ENCODE peak calls at places on chromosome 16, in four cellular contexts. One of them, this sample, is unnamed.

GRCh38 chr16:6481894-6482293 is 850.8 kb upstream of the RBFOX1 start:
- DNase-seq in stimulated activated CD8-positive, alpha-beta memory T cell treated with anti-CD3 and anti-CD28 coated beads, Interleukin-7, amount 100 ng/mL, for 24 hours: no peak
- DNase-seq in GOT3: no peak
- DNase-seq in lower lobe of right lung: no peak
- DNase-seq in this sample: no peak

GRCh38 chr16:57058291-57058861 is 34.0 kb upstream of the CPNE2 start:
- DNase-seq in stimulated activated CD8-positive, alpha-beta memory T cell treated with anti-CD3 and anti-CD28 coated beads, Interleukin-7, amount 100 ng/mL, for 24 hours: no peak
- DNase-seq in GOT3: no peak
- DNase-seq in lower lobe of right lung: no peak
- DNase-seq in this sample: no peak

GRCh38 chr16:72637306-72637705 is 410.6 kb downstream of the ZFHX3 start:
- DNase-seq in GOT3: no peak
- DNase-seq in stimulated activated CD8-positive, alpha-beta memory T cell treated with anti-CD3 and anti-CD28 coated beads, Interleukin-7, amount 100 ng/mL, for 24 hours: no peak
- DNase-seq in lower lobe of right lung: no peak
- DNase-seq in this sample: no peak

GRCh38 chr16:50708373-50709060 is 15.1 kb downstream of the NOD2 start:
- DNase-seq in stimulated activated CD8-positive, alpha-beta memory T cell treated with anti-CD3 and anti-CD28 coated beads, Interleukin-7, amount 100 ng/mL, for 24 hours: no peak
- DNase-seq in lower lobe of right lung: peak; percentile 60
- DNase-seq in GOT3: no peak
- DNase-seq in this sample: no peak

GRCh38 chr16:30395155-30395991 is at the start of gene ZNF48:
- DNase-seq in GOT3: peak; percentile 23
- DNase-seq in lower lobe of right lung: peak; percentile 92
- DNase-seq in stimulated activated CD8-positive, alpha-beta memory T cell treated with anti-CD3 and anti-CD28 coated beads, Interleukin-7, amount 100 ng/mL, for 24 hours: no peak
- DNase-seq in this sample: peak; percentile 97

GRCh38 chr16:25045696-25046381 is 30.7 kb upstream of the ARHGAP17 start:
- DNase-seq in lower lobe of right lung: no peak
- DNase-seq in GOT3: no peak
- DNase-seq in stimulated activated CD8-positive, alpha-beta memory T cell treated with anti-CD3 and anti-CD28 coated beads, Interleukin-7, amount 100 ng/mL, for 24 hours: no peak
- DNase-seq in this sample: no peak

GRCh38 chr16:21283521-21284289 is 5.6 kb upstream of the CRYM start:
- DNase-seq in stimulated activated CD8-positive, alpha-beta memory T cell treated with anti-CD3 and anti-CD28 coated beads, Interleukin-7, amount 100 ng/mL, for 24 hours: no peak
- DNase-seq in GOT3: no peak
- DNase-seq in lower lobe of right lung: peak; percentile 60
- DNase-seq in this sample: no peak

GRCh38 chr16:711548-712320 is 3.2 kb upstream of the METRN start:
- DNase-seq in lower lobe of right lung: peak; percentile 87
- DNase-seq in stimulated activated CD8-positive, alpha-beta memory T cell treated with anti-CD3 and anti-CD28 coated beads, Interleukin-7, amount 100 ng/mL, for 24 hours: peak; percentile 63
- DNase-seq in GOT3: peak; percentile 34
- DNase-seq in this sample: peak; percentile 87

GRCh38 chr16:7086842-7087616 is 245.6 kb upstream of the RBFOX1 start:
- DNase-seq in lower lobe of right lung: no peak
- DNase-seq in stimulated activated CD8-positive, alpha-beta memory T cell treated with anti-CD3 and anti-CD28 coated beads, Interleukin-7, amount 100 ng/mL, for 24 hours: no peak
- DNase-seq in GOT3: no peak
- DNase-seq in this sample: peak; percentile 55

GRCh38 chr16:84504420-84505248 is at the start of gene MEAK7:
- DNase-seq in lower lobe of right lung: peak; percentile 99
- DNase-seq in GOT3: peak; percentile 97
- DNase-seq in stimulated activated CD8-positive, alpha-beta memory T cell treated with anti-CD3 and anti-CD28 coated beads, Interleukin-7, amount 100 ng/mL, for 24 hours: peak; percentile 97
- DNase-seq in this sample: peak; percentile 99

GRCh38 chr16:31196324-31197088 is 6.1 kb downstream of the PYCARD start:
- DNase-seq in lower lobe of right lung: peak; percentile 51
- DNase-seq in stimulated activated CD8-positive, alpha-beta memory T cell treated with anti-CD3 and anti-CD28 coated beads, Interleukin-7, amount 100 ng/mL, for 24 hours: no peak
- DNase-seq in GOT3: no peak
- DNase-seq in this sample: no peak

GRCh38 chr16:47731252-47731651 is 270.1 kb downstream of the PHKB start:
- DNase-seq in GOT3: no peak
- DNase-seq in stimulated activated CD8-positive, alpha-beta memory T cell treated with anti-CD3 and anti-CD28 coated beads, Interleukin-7, amount 100 ng/mL, for 24 hours: no peak
- DNase-seq in lower lobe of right lung: no peak
- DNase-seq in this sample: no peak

GRCh38 chr16:84618428-84619102 is 687 bp upstream of the COTL1 start:
- DNase-seq in lower lobe of right lung: no peak
- DNase-seq in stimulated activated CD8-positive, alpha-beta memory T cell treated with anti-CD3 and anti-CD28 coated beads, Interleukin-7, amount 100 ng/mL, for 24 hours: no peak
- DNase-seq in GOT3: peak; percentile 64
- DNase-seq in this sample: no peak

GRCh38 chr16:51399908-51400670 is 249.0 kb upstream of the SALL1 start:
- DNase-seq in GOT3: no peak
- DNase-seq in stimulated activated CD8-positive, alpha-beta memory T cell treated with anti-CD3 and anti-CD28 coated beads, Interleukin-7, amount 100 ng/mL, for 24 hours: no peak
- DNase-seq in lower lobe of right lung: no peak
- DNase-seq in this sample: no peak

GRCh38 chr16:58499615-58500328 is at the start of gene NDRG4:
- DNase-seq in GOT3: peak; percentile 32
- DNase-seq in stimulated activated CD8-positive, alpha-beta memory T cell treated with anti-CD3 and anti-CD28 coated beads, Interleukin-7, amount 100 ng/mL, for 24 hours: no peak
- DNase-seq in lower lobe of right lung: no peak
- DNase-seq in this sample: peak; percentile 43

GRCh38 chr16:71347146-71347545 is 11.4 kb upstream of the CALB2 start:
- DNase-seq in stimulated activated CD8-positive, alpha-beta memory T cell treated with anti-CD3 and anti-CD28 coated beads, Interleukin-7, amount 100 ng/mL, for 24 hours: no peak
- DNase-seq in lower lobe of right lung: no peak
- DNase-seq in GOT3: no peak
- DNase-seq in this sample: no peak

GRCh38 chr16:14086477-14086876 is 15.4 kb downstream of the MRTFB start:
- DNase-seq in lower lobe of right lung: no peak
- DNase-seq in GOT3: no peak
- DNase-seq in stimulated activated CD8-positive, alpha-beta memory T cell treated with anti-CD3 and anti-CD28 coated beads, Interleukin-7, amount 100 ng/mL, for 24 hours: no peak
- DNase-seq in this sample: no peak

GRCh38 chr16:30006095-30006473 is 4.7 kb downstream of the DOC2A start:
- DNase-seq in stimulated activated CD8-positive, alpha-beta memory T cell treated with anti-CD3 and anti-CD28 coated beads, Interleukin-7, amount 100 ng/mL, for 24 hours: no peak
- DNase-seq in GOT3: no peak
- DNase-seq in lower lobe of right lung: no peak
- DNase-seq in this sample: peak; percentile 77

GRCh38 chr16:85394511-85395206 is 218.5 kb upstream of the GSE1 start:
- DNase-seq in stimulated activated CD8-positive, alpha-beta memory T cell treated with anti-CD3 and anti-CD28 coated beads, Interleukin-7, amount 100 ng/mL, for 24 hours: no peak
- DNase-seq in GOT3: no peak
- DNase-seq in lower lobe of right lung: peak; percentile 35
- DNase-seq in this sample: no peak

GRCh38 chr16:23700093-23700492 is 12.9 kb downstream of the ERN2 start:
- DNase-seq in stimulated activated CD8-positive, alpha-beta memory T cell treated with anti-CD3 and anti-CD28 coated beads, Interleukin-7, amount 100 ng/mL, for 24 hours: no peak
- DNase-seq in GOT3: no peak
- DNase-seq in lower lobe of right lung: no peak
- DNase-seq in this sample: no peak

GRCh38 chr16:78988361-78988992 is 612.1 kb downstream of the MAF start:
- DNase-seq in GOT3: no peak
- DNase-seq in stimulated activated CD8-positive, alpha-beta memory T cell treated with anti-CD3 and anti-CD28 coated beads, Interleukin-7, amount 100 ng/mL, for 24 hours: no peak
- DNase-seq in lower lobe of right lung: no peak
- DNase-seq in this sample: no peak

GRCh38 chr16:595094-595528 is 5.2 kb downstream of the RAB40C start:
- DNase-seq in lower lobe of right lung: no peak
- DNase-seq in GOT3: no peak
- DNase-seq in stimulated activated CD8-positive, alpha-beta memory T cell treated with anti-CD3 and anti-CD28 coated beads, Interleukin-7, amount 100 ng/mL, for 24 hours: no peak
- DNase-seq in this sample: peak; percentile 31

GRCh38 chr16:75038036-75038959 is 39.5 kb downstream of the ZNRF1 start:
- DNase-seq in stimulated activated CD8-positive, alpha-beta memory T cell treated with anti-CD3 and anti-CD28 coated beads, Interleukin-7, amount 100 ng/mL, for 24 hours: no peak
- DNase-seq in GOT3: no peak
- DNase-seq in lower lobe of right lung: no peak
- DNase-seq in this sample: no peak

GRCh38 chr16:51391798-51392511 is 240.9 kb upstream of the SALL1 start:
- DNase-seq in stimulated activated CD8-positive, alpha-beta memory T cell treated with anti-CD3 and anti-CD28 coated beads, Interleukin-7, amount 100 ng/mL, for 24 hours: no peak
- DNase-seq in lower lobe of right lung: no peak
- DNase-seq in GOT3: no peak
- DNase-seq in this sample: no peak

GRCh38 chr16:48276102-48276501 is 28.8 kb upstream of the ABCC11 start:
- DNase-seq in stimulated activated CD8-positive, alpha-beta memory T cell treated with anti-CD3 and anti-CD28 coated beads, Interleukin-7, amount 100 ng/mL, for 24 hours: no peak
- DNase-seq in lower lobe of right lung: no peak
- DNase-seq in GOT3: no peak
- DNase-seq in this sample: no peak

GRCh38 chr16:69029121-69029520 is 76.3 kb upstream of the HAS3 start:
- DNase-seq in lower lobe of right lung: no peak
- DNase-seq in stimulated activated CD8-positive, alpha-beta memory T cell treated with anti-CD3 and anti-CD28 coated beads, Interleukin-7, amount 100 ng/mL, for 24 hours: no peak
- DNase-seq in GOT3: no peak
- DNase-seq in this sample: no peak

GRCh38 chr16:21263640-21264211 is 14.4 kb downstream of the CRYM start:
- DNase-seq in GOT3: no peak
- DNase-seq in lower lobe of right lung: no peak
- DNase-seq in stimulated activated CD8-positive, alpha-beta memory T cell treated with anti-CD3 and anti-CD28 coated beads, Interleukin-7, amount 100 ng/mL, for 24 hours: no peak
- DNase-seq in this sample: no peak

GRCh38 chr16:57282510-57283213 is 1.8 kb downstream of the PLLP start:
- DNase-seq in lower lobe of right lung: no peak
- DNase-seq in stimulated activated CD8-positive, alpha-beta memory T cell treated with anti-CD3 and anti-CD28 coated beads, Interleukin-7, amount 100 ng/mL, for 24 hours: no peak
- DNase-seq in GOT3: no peak
- DNase-seq in this sample: no peak

GRCh38 chr16:22670551-22670970 is 143.4 kb upstream of the HS3ST2 start:
- DNase-seq in GOT3: no peak
- DNase-seq in stimulated activated CD8-positive, alpha-beta memory T cell treated with anti-CD3 and anti-CD28 coated beads, Interleukin-7, amount 100 ng/mL, for 24 hours: no peak
- DNase-seq in lower lobe of right lung: no peak
- DNase-seq in this sample: no peak

GRCh38 chr16:89697616-89698331 is 3.7 kb downstream of the SPATA2L start:
- DNase-seq in stimulated activated CD8-positive, alpha-beta memory T cell treated with anti-CD3 and anti-CD28 coated beads, Interleukin-7, amount 100 ng/mL, for 24 hours: no peak
- DNase-seq in lower lobe of right lung: peak; percentile 42
- DNase-seq in GOT3: no peak
- DNase-seq in this sample: no peak

GRCh38 chr16:17784073-17784472 is 313.3 kb upstream of the XYLT1 start:
- DNase-seq in GOT3: no peak
- DNase-seq in stimulated activated CD8-positive, alpha-beta memory T cell treated with anti-CD3 and anti-CD28 coated beads, Interleukin-7, amount 100 ng/mL, for 24 hours: no peak
- DNase-seq in lower lobe of right lung: no peak
- DNase-seq in this sample: no peak

GRCh38 chr16:28258571-28258970 is 33.8 kb upstream of the SBK1 start:
- DNase-seq in lower lobe of right lung: no peak
- DNase-seq in GOT3: no peak
- DNase-seq in stimulated activated CD8-positive, alpha-beta memory T cell treated with anti-CD3 and anti-CD28 coated beads, Interleukin-7, amount 100 ng/mL, for 24 hours: no peak
- DNase-seq in this sample: no peak

GRCh38 chr16:68700120-68700519 is 37.0 kb upstream of the CDH1 start:
- DNase-seq in stimulated activated CD8-positive, alpha-beta memory T cell treated with anti-CD3 and anti-CD28 coated beads, Interleukin-7, amount 100 ng/mL, for 24 hours: no peak
- DNase-seq in GOT3: no peak
- DNase-seq in lower lobe of right lung: no peak
- DNase-seq in this sample: no peak

GRCh38 chr16:84021488-84021887 is 21.1 kb downstream of the SLC38A8 start:
- DNase-seq in lower lobe of right lung: no peak
- DNase-seq in stimulated activated CD8-positive, alpha-beta memory T cell treated with anti-CD3 and anti-CD28 coated beads, Interleukin-7, amount 100 ng/mL, for 24 hours: no peak
- DNase-seq in GOT3: no peak
- DNase-seq in this sample: no peak

GRCh38 chr16:6905601-6906000 is 427.0 kb upstream of the RBFOX1 start:
- DNase-seq in stimulated activated CD8-positive, alpha-beta memory T cell treated with anti-CD3 and anti-CD28 coated beads, Interleukin-7, amount 100 ng/mL, for 24 hours: no peak
- DNase-seq in lower lobe of right lung: no peak
- DNase-seq in GOT3: no peak
- DNase-seq in this sample: no peak

GRCh38 chr16:23244122-23244521 is 58.0 kb upstream of the SCNN1B start:
- DNase-seq in lower lobe of right lung: no peak
- DNase-seq in stimulated activated CD8-positive, alpha-beta memory T cell treated with anti-CD3 and anti-CD28 coated beads, Interleukin-7, amount 100 ng/mL, for 24 hours: no peak
- DNase-seq in GOT3: no peak
- DNase-seq in this sample: no peak

This sample was measured in pancreas.